ENCODE peak calls at places on chromosomes 2 and 18, in nine cellular contexts. Z is GM03348; M is ecto neural progenitor cell; E is hippocampal formation; A is Right ventricle myocardium superior; U is fibroblast of lung; I is effector memory CD4-positive, alpha-beta T cell; N is M059J; Y is NCI-H187. G is an unnamed sample.

GRCh38 chr2:233445152-233445830 is 91.0 kb downstream of the DGKD start:
- DNase-seq in Z (no peak), M (no peak), E (no peak), A (no peak), U (no peak), I (no peak), N (no peak), Y (no peak), G (no peak)

GRCh38 chr18:48788378-48788777 is 162.4 kb downstream of the SMAD7 start:
- DNase-seq in Z (no peak), M (peak), E (no peak), A (no peak), U (no peak), I (no peak), N (no peak), Y (no peak), G (no peak)

GRCh38 chr2:188628989-188629889 is 337.6 kb downstream of the GULP1 start:
- DNase-seq in Z (peak), M (no peak), E (no peak), A (no peak), U (peak), I (no peak), N (peak), Y (no peak), G (no peak)

GRCh38 chr18:64110692-64111480 is 38.0 kb downstream of the LINC00305 start:
- DNase-seq in Z (no peak), M (no peak), E (no peak), A (no peak), U (no peak), I (no peak), N (no peak), Y (peak), G (no peak)

GRCh38 chr2:31112544-31112943 is 25.7 kb downstream of the GALNT14 start:
- DNase-seq in Z (no peak), M (no peak), E (no peak), A (no peak), U (no peak), I (no peak), N (no peak), Y (no peak), G (no peak)

GRCh38 chr18:24090876-24091275 is 48.0 kb upstream of the CABYR start:
- DNase-seq in Z (no peak), M (no peak), E (no peak), A (no peak), U (no peak), I (no peak), N (no peak), Y (no peak), G (no peak)

GRCh38 chr2:19879115-19879514 is 22.7 kb downstream of the TTC32 start:
- DNase-seq in Z (no peak), M (peak), E (no peak), A (no peak), U (no peak), I (no peak), N (no peak), Y (no peak), G (no peak)

GRCh38 chr2:29106980-29107388 is 8.2 kb upstream of the CLIP4 start:
- DNase-seq in Z (no peak), M (no peak), E (no peak), A (no peak), U (peak), I (no peak), N (peak), Y (no peak), G (no peak)